ENCODE peak calls at places on chromosome 1, in nine cellular contexts. Q, J, X, M, Y, L, T, A and K are unnamed samples.

GRCh38 chr1:194394676-194395075 is 1208.3 kb upstream of the B3GALT2 start:
- DNase-seq in Q (no peak), J (no peak), X (no peak), M (no peak), Y (no peak), L (no peak), T (no peak), A (no peak), K (no peak)

GRCh38 chr1:186864296-186864695 is 35.5 kb downstream of the PLA2G4A start:
- DNase-seq in Q (no peak), J (no peak), X (no peak), M (no peak), Y (no peak), L (peak; percentile 29), T (no peak), A (no peak), K (no peak)

GRCh38 chr1:234611153-234611798 is 1.3 kb upstream of the IRF2BP2 start:
- DNase-seq in Q (no peak), J (peak; percentile 83), X (no peak), M (no peak), Y (no peak), L (peak; percentile 94), T (no peak), A (peak; percentile 65), K (peak; percentile 93)

GRCh38 chr1:209549384-209550001 is 34.0 kb upstream of the CAMK1G start:
- DNase-seq in Q (no peak), J (no peak), X (no peak), M (no peak), Y (no peak), L (no peak), T (no peak), A (peak; percentile 55), K (no peak)

GRCh38 chr1:69403911-69404310 is 163.8 kb upstream of the LRRC7 start:
- DNase-seq in Q (no peak), J (no peak), X (no peak), M (no peak), Y (no peak), L (no peak), T (no peak), A (no peak), K (no peak)

GRCh38 chr1:10699470-10699835 is 97.0 kb downstream of the CASZ1 start:
- DNase-seq in Q (no peak), J (no peak), X (no peak), M (no peak), Y (no peak), L (no peak), T (no peak), A (no peak), K (no peak)

GRCh38 chr1:5667513-5668325 is 324.5 kb downstream of the NPHP4 start:
- DNase-seq in Q (no peak), J (peak; percentile 41), X (no peak), M (no peak), Y (no peak), L (no peak), T (no peak), A (no peak), K (no peak)

GRCh38 chr1:61079276-61079897 is 3.0 kb upstream of the NFIA start:
- DNase-seq in Q (no peak), J (peak; percentile 44), X (no peak), M (no peak), Y (peak; percentile 74), L (peak; percentile 27), T (no peak), A (no peak), K (peak; percentile 17)

GRCh38 chr1:2358651-2359640 is 32.4 kb downstream of the MORN1 start:
- DNase-seq in Q (peak; percentile 11), J (no peak), X (no peak), M (peak; percentile 28), Y (no peak), L (no peak), T (no peak), A (no peak), K (no peak)